ENCODE peak calls at places on chromosomes 3 and 15, in eight cellular contexts. H is PC-3; I is GM04503; M is activated CD4-positive, alpha-beta T cell treated with anti-CD3 and anti-CD28 coated beads, Interleukin-2, amount 50 U/mL, for 24 hours; P is effector CD4-positive, alpha-beta T cell; L is WTC11; Z is lower leg skin; O is stimulated activated CD4-positive, alpha-beta T cell treated with anti-CD3 and anti-CD28 coated beads, Interleukin-12 subunit alpha, Interleukin-12 subunit beta, amount 100 ng/mL, for 24 hours. C is an unnamed sample.

GRCh38 chr3:51963951-51964451 is 3.3 kb downstream of the PCBP4 start:
- DNase-seq in H (no peak), I (no peak), M (no peak), P (no peak), L (peak; percentile 59), Z (no peak), O (no peak), C (no peak)

GRCh38 chr3:125231895-125232294 is 19.3 kb upstream of the SLC12A8 start:
- DNase-seq in H (peak; percentile 16), I (peak; percentile 39), M (no peak), P (no peak), L (no peak), Z (no peak), O (no peak), C (no peak)

GRCh38 chr15:96068897-96069296 is 261.6 kb upstream of the NR2F2 start:
- DNase-seq in H (no peak), I (no peak), M (no peak), P (no peak), L (no peak), Z (no peak), O (no peak), C (no peak)

GRCh38 chr15:88106063-88106462 is 150.5 kb downstream of the NTRK3 start:
- DNase-seq in H (no peak), I (no peak), M (no peak), P (no peak), L (no peak), Z (no peak), O (no peak), C (no peak)

GRCh38 chr15:70361891-70362290 is 264.2 kb upstream of the TLE3 start:
- DNase-seq in H (no peak), I (no peak), M (no peak), P (no peak), L (no peak), Z (peak; percentile 63), O (no peak), C (no peak)

GRCh38 chr3:151960956-151961580 is 87.6 kb downstream of the SUCNR1 start:
- DNase-seq in H (no peak), I (no peak), M (no peak), P (no peak), L (no peak), Z (no peak), O (no peak), C (no peak)

GRCh38 chr3:155492841-155493240 is 199.4 kb upstream of the STRIT1 start:
- DNase-seq in H (no peak), I (no peak), M (no peak), P (no peak), L (no peak), Z (no peak), O (no peak), C (no peak)

GRCh38 chr15:66840615-66841014 is 138.6 kb downstream of the SMAD6 start:
- DNase-seq in H (no peak), I (no peak), M (no peak), P (no peak), L (no peak), Z (no peak), O (no peak), C (no peak)

GRCh38 chr3:159266779-159267178 is 464.9 kb downstream of the MFSD1 start:
- DNase-seq in H (peak; percentile 82), I (no peak), M (no peak), P (no peak), L (peak; percentile 74), Z (no peak), O (no peak), C (no peak)

GRCh38 chr3:67605377-67605776 is 49.0 kb downstream of the SUCLG2 start:
- DNase-seq in H (peak; percentile 69), I (peak; percentile 38), M (no peak), P (no peak), L (no peak), Z (no peak), O (no peak), C (no peak)

GRCh38 chr15:51830279-51830806 is 890 bp downstream of the TMOD3 start:
- DNase-seq in H (peak; percentile 36), I (no peak), M (no peak), P (no peak), L (no peak), Z (no peak), O (no peak), C (no peak)

GRCh38 chr15:83695901-83696425 is 42.0 kb downstream of the ADAMTSL3 start:
- DNase-seq in H (peak; percentile 80), I (no peak), M (no peak), P (no peak), L (no peak), Z (no peak), O (no peak), C (no peak)

GRCh38 chr15:23648920-23649515 is 1.4 kb upstream of the MAGEL2 start:
- DNase-seq in H (peak; percentile 41), I (no peak), M (no peak), P (no peak), L (peak; percentile 67), Z (no peak), O (no peak), C (no peak)

GRCh38 chr3:117052356-117052755 is 342.8 kb downstream of the TUSC7 start:
- DNase-seq in H (no peak), I (peak; percentile 27), M (no peak), P (no peak), L (no peak), Z (no peak), O (no peak), C (no peak)

GRCh38 chr3:107525101-107525953 is 2.6 kb downstream of the BBX start:
- DNase-seq in H (peak; percentile 27), I (no peak), M (peak; percentile 16), P (peak; percentile 7), L (peak; percentile 30), Z (peak; percentile 89), O (no peak), C (peak; percentile 1)

GRCh38 chr3:39435006-39435748 is 28.7 kb downstream of the RPSA start:
- DNase-seq in H (no peak), I (no peak), M (no peak), P (no peak), L (no peak), Z (no peak), O (no peak), C (no peak)

GRCh38 chr3:165903885-165904284 is 66.7 kb upstream of the BCHE start:
- DNase-seq in H (peak; percentile 40), I (no peak), M (no peak), P (no peak), L (no peak), Z (no peak), O (no peak), C (no peak)

GRCh38 chr3:85432081-85432480 is 473.3 kb downstream of the CADM2 start:
- DNase-seq in H (no peak), I (no peak), M (no peak), P (no peak), L (no peak), Z (no peak), O (no peak), C (no peak)

GRCh38 chr3:24254649-24255048 is 240.0 kb downstream of the THRB start:
- DNase-seq in H (peak; percentile 89), I (peak; percentile 86), M (no peak), P (no peak), L (no peak), Z (no peak), O (no peak), C (no peak)

GRCh38 chr3:11989383-11990050 is 14.7 kb upstream of the SYN2 start:
- DNase-seq in H (peak; percentile 17), I (no peak), M (no peak), P (no peak), L (no peak), Z (no peak), O (no peak), C (no peak)

GRCh38 chr3:81218023-81218422 is 543.4 kb downstream of the GBE1 start:
- DNase-seq in H (peak; percentile 73), I (no peak), M (no peak), P (no peak), L (peak; percentile 19), Z (no peak), O (no peak), C (no peak)

GRCh38 chr15:40992241-40992741 is 39.0 kb downstream of the CHAC1 start:
- DNase-seq in H (no peak), I (peak; percentile 30), M (no peak), P (no peak), L (no peak), Z (no peak), O (no peak), C (no peak)

GRCh38 chr3:148790841-148791240 is 36.8 kb upstream of the CPB1 start:
- DNase-seq in H (no peak), I (peak; percentile 3), M (no peak), P (no peak), L (no peak), Z (no peak), O (no peak), C (no peak)

GRCh38 chr15:99651023-99651807 is 82.0 kb downstream of the LYSMD4 start:
- DNase-seq in H (peak; percentile 62), I (peak; percentile 18), M (no peak), P (no peak), L (no peak), Z (no peak), O (no peak), C (no peak)

GRCh38 chr15:79431636-79432344 is at the start of gene MINAR1:
- DNase-seq in H (peak; percentile 23), I (peak; percentile 11), M (no peak), P (no peak), L (peak; percentile 47), Z (no peak), O (no peak), C (no peak)

GRCh38 chr15:20357139-20358065 is 184.2 kb downstream of the GOLGA6L6 start:
- DNase-seq in H (no peak), I (no peak), M (peak; percentile 6), P (no peak), L (peak; percentile 11), Z (peak; percentile 87), O (no peak), C (no peak)

GRCh38 chr3:118641608-118642007 is 393.0 kb downstream of the IGSF11 start:
- DNase-seq in H (no peak), I (no peak), M (no peak), P (no peak), L (peak; percentile 55), Z (no peak), O (no peak), C (no peak)

C was measured in T-helper 2 cell.